ENCODE peak calls at places on chromosomes 13 and 19, in seven cellular contexts. One of them, this sample, is unnamed.

GRCh38 chr13:113297370-113297871 is 382 bp downstream of the LAMP1 start:
- DNase-seq in SJSA1: peak; percentile 22
- DNase-seq in mucosa of descending colon: no peak
- DNase-seq in OCI-LY7: no peak
- DNase-seq in tibial artery: no peak
- DNase-seq in Peyer's patch: peak; percentile 62
- DNase-seq in CD4-positive, CD25-positive, alpha-beta regulatory T cell: peak; percentile 37
- DNase-seq in this sample: no peak

GRCh38 chr19:15154002-15154612 is 46.7 kb downstream of the NOTCH3 start:
- DNase-seq in CD4-positive, CD25-positive, alpha-beta regulatory T cell: no peak
- DNase-seq in tibial artery: no peak
- DNase-seq in OCI-LY7: peak; percentile 55
- DNase-seq in mucosa of descending colon: peak; percentile 39
- DNase-seq in Peyer's patch: peak; percentile 57
- DNase-seq in SJSA1: peak; percentile 42
- DNase-seq in this sample: peak; percentile 62

GRCh38 chr13:113043931-113044330 is 61.7 kb upstream of the F7 start:
- DNase-seq in SJSA1: no peak
- DNase-seq in Peyer's patch: no peak
- DNase-seq in tibial artery: no peak
- DNase-seq in OCI-LY7: no peak
- DNase-seq in mucosa of descending colon: no peak
- DNase-seq in CD4-positive, CD25-positive, alpha-beta regulatory T cell: no peak
- DNase-seq in this sample: no peak

GRCh38 chr19:43527860-43528622 is 1.0 kb upstream of the ETHE1 start:
- DNase-seq in CD4-positive, CD25-positive, alpha-beta regulatory T cell: no peak
- DNase-seq in SJSA1: no peak
- DNase-seq in mucosa of descending colon: peak; percentile 57
- DNase-seq in Peyer's patch: peak; percentile 66
- DNase-seq in tibial artery: peak; percentile 57
- DNase-seq in OCI-LY7: no peak
- DNase-seq in this sample: no peak

GRCh38 chr13:26446751-26447150 is 110.7 kb upstream of the WASF3 start:
- DNase-seq in Peyer's patch: no peak
- DNase-seq in tibial artery: no peak
- DNase-seq in CD4-positive, CD25-positive, alpha-beta regulatory T cell: no peak
- DNase-seq in SJSA1: no peak
- DNase-seq in OCI-LY7: no peak
- DNase-seq in mucosa of descending colon: no peak
- DNase-seq in this sample: no peak

GRCh38 chr13:36193151-36193855 is 21.1 kb downstream of the SOHLH2 start:
- DNase-seq in CD4-positive, CD25-positive, alpha-beta regulatory T cell: no peak
- DNase-seq in SJSA1: peak; percentile 77
- DNase-seq in mucosa of descending colon: no peak
- DNase-seq in Peyer's patch: no peak
- DNase-seq in OCI-LY7: no peak
- DNase-seq in tibial artery: no peak
- DNase-seq in this sample: no peak

GRCh38 chr19:36140289-36141038 is 598 bp downstream of the CAPNS1 start:
- DNase-seq in CD4-positive, CD25-positive, alpha-beta regulatory T cell: peak; percentile 52
- DNase-seq in Peyer's patch: peak; percentile 72
- DNase-seq in tibial artery: peak; percentile 41
- DNase-seq in mucosa of descending colon: peak; percentile 72
- DNase-seq in SJSA1: peak; percentile 45
- DNase-seq in OCI-LY7: peak; percentile 82
- DNase-seq in this sample: peak; percentile 58

GRCh38 chr13:113291997-113292862 is 4.8 kb upstream of the LAMP1 start:
- DNase-seq in Peyer's patch: no peak
- DNase-seq in SJSA1: no peak
- DNase-seq in mucosa of descending colon: no peak
- DNase-seq in OCI-LY7: no peak
- DNase-seq in tibial artery: no peak
- DNase-seq in CD4-positive, CD25-positive, alpha-beta regulatory T cell: no peak
- DNase-seq in this sample: peak; percentile 36

GRCh38 chr19:16012552-16012951 is 63.7 kb upstream of the TPM4 start:
- DNase-seq in tibial artery: no peak
- DNase-seq in OCI-LY7: no peak
- DNase-seq in mucosa of descending colon: no peak
- DNase-seq in CD4-positive, CD25-positive, alpha-beta regulatory T cell: no peak
- DNase-seq in Peyer's patch: no peak
- DNase-seq in SJSA1: no peak
- DNase-seq in this sample: no peak

GRCh38 chr13:33191425-33192221 is 93.9 kb downstream of the STARD13 start:
- DNase-seq in OCI-LY7: no peak
- DNase-seq in CD4-positive, CD25-positive, alpha-beta regulatory T cell: no peak
- DNase-seq in mucosa of descending colon: no peak
- DNase-seq in Peyer's patch: no peak
- DNase-seq in SJSA1: peak; percentile 72
- DNase-seq in tibial artery: no peak
- DNase-seq in this sample: no peak

DNA sequence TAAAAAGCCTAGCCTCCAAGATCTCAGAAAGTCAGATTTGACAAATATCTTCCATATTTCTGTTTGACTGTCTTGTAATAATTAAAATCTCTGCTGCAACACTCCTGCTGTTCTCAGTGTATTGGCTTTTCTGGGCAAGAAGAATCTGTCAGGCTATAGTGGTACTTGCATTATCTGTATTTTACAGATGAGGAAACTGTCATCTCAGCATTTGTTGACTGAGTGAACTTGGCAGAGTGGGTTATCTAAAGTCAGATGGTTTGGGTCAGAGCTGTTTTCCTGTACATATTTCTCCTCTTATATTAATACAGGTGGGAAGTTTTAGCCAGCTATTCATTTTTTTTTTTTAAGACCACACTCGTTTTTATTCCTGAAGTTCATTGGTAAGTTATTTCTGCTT is 1378.2 kb upstream of the PCDH20 start:
- DNase-seq in CD4-positive, CD25-positive, alpha-beta regulatory T cell: no peak
- DNase-seq in Peyer's patch: no peak
- DNase-seq in mucosa of descending colon: no peak
- DNase-seq in tibial artery: no peak
- DNase-seq in SJSA1: no peak
- DNase-seq in OCI-LY7: no peak
- DNase-seq in this sample: no peak
- H3K36me3 ChIP-seq in CD4-positive, CD25-positive, alpha-beta regulatory T cell: no peaks in the 10 kb centered on the region
- H3K36me3 ChIP-seq in Peyer's patch: no peaks in the 10 kb centered on the region
- H3K36me3 ChIP-seq in mucosa of descending colon: no peaks in the 10 kb centered on the region
- H3K36me3 ChIP-seq in tibial artery: no peaks in the 10 kb centered on the region
- H3K36me3 ChIP-seq in SJSA1: no peaks in the 10 kb centered on the region
- H3K36me3 ChIP-seq in OCI-LY7: no peaks in the 10 kb centered on the region
- H3K36me3 ChIP-seq in this sample: no peaks in the 10 kb centered on the region

DNA sequence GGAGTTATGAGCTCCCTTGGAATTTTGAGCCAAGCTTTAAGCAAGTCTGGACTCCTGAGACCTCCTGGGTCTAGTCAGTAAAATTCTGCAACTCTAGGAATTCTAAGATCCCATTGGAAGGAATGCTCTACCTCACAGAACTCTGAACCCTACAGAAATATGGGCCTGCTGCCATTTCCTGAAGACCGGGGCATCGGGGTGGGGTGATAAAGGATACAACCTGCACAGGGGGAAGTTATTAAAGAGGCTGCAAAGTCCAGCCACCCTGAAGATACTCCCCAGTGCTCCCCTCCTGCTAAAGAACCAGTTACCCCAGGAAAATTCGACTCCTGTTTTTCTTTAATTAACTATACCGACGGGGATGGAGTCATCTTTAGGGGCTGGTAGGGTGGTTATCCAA is 2.4 kb upstream of the PPP1R37 start:
- DNase-seq in SJSA1: no peak
- DNase-seq in tibial artery: no peak
- DNase-seq in Peyer's patch: peak; percentile 56
- DNase-seq in mucosa of descending colon: no peak
- DNase-seq in CD4-positive, CD25-positive, alpha-beta regulatory T cell: no peak
- DNase-seq in OCI-LY7: no peak
- DNase-seq in this sample: no peak
- H3K36me3 ChIP-seq in SJSA1: peaks cover 45% of the 10 kb centered on the region
- H3K36me3 ChIP-seq in tibial artery: peaks cover 9% of the 10 kb centered on the region
- H3K36me3 ChIP-seq in Peyer's patch: no peaks in the 10 kb centered on the region
- H3K36me3 ChIP-seq in mucosa of descending colon: peaks cover 4% of the 10 kb centered on the region
- H3K36me3 ChIP-seq in CD4-positive, CD25-positive, alpha-beta regulatory T cell: peaks cover 3% of the 10 kb centered on the region
- H3K36me3 ChIP-seq in OCI-LY7: peaks cover 60% of the 10 kb centered on the region
- H3K36me3 ChIP-seq in this sample: no peaks in the 10 kb centered on the region

DNA sequence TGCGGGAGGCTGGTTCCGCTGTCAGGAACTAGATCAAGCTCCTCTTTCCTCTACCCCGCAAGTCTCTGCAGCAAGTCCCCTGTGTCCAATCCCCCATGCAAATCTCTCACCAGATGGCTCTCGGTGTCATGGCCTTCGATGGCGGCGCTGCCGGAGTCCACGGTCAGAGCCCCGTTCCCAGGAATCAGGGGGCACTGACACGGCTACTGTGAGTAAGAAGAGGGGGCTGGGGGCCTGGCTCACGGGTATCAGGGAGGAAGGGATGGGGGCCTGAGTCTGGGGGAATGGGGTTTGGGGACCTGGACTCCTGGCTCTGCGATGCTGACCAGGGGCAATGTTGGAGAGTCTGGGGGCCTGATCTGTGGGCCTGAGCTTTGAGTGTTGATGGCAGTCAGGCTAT is 4.0 kb downstream of the SCAF1 start:
- DNase-seq in CD4-positive, CD25-positive, alpha-beta regulatory T cell: no peak
- DNase-seq in OCI-LY7: no peak
- DNase-seq in Peyer's patch: no peak
- DNase-seq in tibial artery: no peak
- DNase-seq in mucosa of descending colon: no peak
- DNase-seq in SJSA1: no peak
- DNase-seq in this sample: no peak
- H3K36me3 ChIP-seq in CD4-positive, CD25-positive, alpha-beta regulatory T cell: peaks cover 34% of the 10 kb centered on the region
- H3K36me3 ChIP-seq in OCI-LY7: peaks cover 41% of the 10 kb centered on the region
- H3K36me3 ChIP-seq in Peyer's patch: no peaks in the 10 kb centered on the region
- H3K36me3 ChIP-seq in tibial artery: peaks cover 63% of the 10 kb centered on the region
- H3K36me3 ChIP-seq in mucosa of descending colon: peaks cover 5% of the 10 kb centered on the region
- H3K36me3 ChIP-seq in SJSA1: peaks cover 66% of the 10 kb centered on the region
- H3K36me3 ChIP-seq in this sample: peaks cover 24% of the 10 kb centered on the region

GRCh38 chr19:5865772-5866171 is 4.6 kb downstream of the FUT5 start:
- DNase-seq in OCI-LY7: no peak
- DNase-seq in CD4-positive, CD25-positive, alpha-beta regulatory T cell: no peak
- DNase-seq in tibial artery: no peak
- DNase-seq in SJSA1: no peak
- DNase-seq in Peyer's patch: no peak
- DNase-seq in mucosa of descending colon: no peak
- DNase-seq in this sample: no peak

GRCh38 chr19:5864725-5865486 is 5.4 kb downstream of the FUT5 start:
- DNase-seq in Peyer's patch: no peak
- DNase-seq in OCI-LY7: no peak
- DNase-seq in mucosa of descending colon: no peak
- DNase-seq in SJSA1: no peak
- DNase-seq in tibial artery: no peak
- DNase-seq in CD4-positive, CD25-positive, alpha-beta regulatory T cell: no peak
- DNase-seq in this sample: no peak

GRCh38 chr19:5870986-5871394 is 650 bp upstream of the FUT5 start:
- DNase-seq in mucosa of descending colon: no peak
- DNase-seq in OCI-LY7: no peak
- DNase-seq in Peyer's patch: no peak
- DNase-seq in tibial artery: no peak
- DNase-seq in SJSA1: no peak
- DNase-seq in CD4-positive, CD25-positive, alpha-beta regulatory T cell: no peak
- DNase-seq in this sample: peak; percentile 42

GRCh38 chr19:5864013-5864720 is 6.2 kb downstream of the FUT5 start:
- DNase-seq in OCI-LY7: no peak
- DNase-seq in mucosa of descending colon: no peak
- DNase-seq in Peyer's patch: no peak
- DNase-seq in tibial artery: no peak
- DNase-seq in CD4-positive, CD25-positive, alpha-beta regulatory T cell: no peak
- DNase-seq in SJSA1: no peak
- DNase-seq in this sample: no peak

GRCh38 chr19:5867201-5868136 is 2.9 kb downstream of the FUT5 start:
- DNase-seq in CD4-positive, CD25-positive, alpha-beta regulatory T cell: no peak
- DNase-seq in SJSA1: no peak
- DNase-seq in tibial artery: no peak
- DNase-seq in mucosa of descending colon: no peak
- DNase-seq in Peyer's patch: no peak
- DNase-seq in OCI-LY7: no peak
- DNase-seq in this sample: no peak
- H3K36me3 ChIP-seq in CD4-positive, CD25-positive, alpha-beta regulatory T cell: no peaks in the 10 kb centered on the region
- H3K36me3 ChIP-seq in SJSA1: no peaks in the 10 kb centered on the region
- H3K36me3 ChIP-seq in tibial artery: no peaks in the 10 kb centered on the region
- H3K36me3 ChIP-seq in mucosa of descending colon: no peaks in the 10 kb centered on the region
- H3K36me3 ChIP-seq in Peyer's patch: no peaks in the 10 kb centered on the region
- H3K36me3 ChIP-seq in OCI-LY7: no peaks in the 10 kb centered on the region
- H3K36me3 ChIP-seq in this sample: no peaks in the 10 kb centered on the region

DNA sequence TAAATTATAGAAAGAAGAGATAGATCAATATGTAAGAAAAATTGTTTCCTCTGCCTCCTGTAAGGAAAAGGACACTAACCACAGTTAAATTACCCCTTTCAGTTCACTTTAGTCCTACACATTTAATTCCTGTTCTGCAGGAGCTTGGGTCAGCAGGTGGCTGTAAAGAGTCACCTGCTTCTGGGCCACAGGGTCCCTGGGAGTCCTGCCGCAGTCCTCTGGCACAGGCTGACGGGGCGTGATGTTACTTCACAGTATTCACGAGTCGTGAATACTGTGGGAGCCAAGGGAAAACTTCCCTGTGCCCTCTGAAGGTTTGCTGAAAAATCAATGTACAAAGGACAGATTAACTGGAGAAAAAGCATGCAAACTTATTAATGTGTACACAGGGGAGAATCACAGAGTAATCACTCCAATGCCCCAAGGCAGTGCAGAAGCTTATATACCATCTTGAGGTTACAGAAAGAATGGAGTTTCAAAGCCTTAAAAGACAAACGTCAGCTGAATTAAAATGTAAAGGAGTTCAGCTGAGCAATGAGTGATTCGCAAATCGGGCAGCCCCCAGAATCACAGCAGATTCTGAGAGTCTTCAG is 125.8 kb upstream of the TMTC4 start:
- DNase-seq in OCI-LY7: no peak
- DNase-seq in mucosa of descending colon: no peak
- DNase-seq in CD4-positive, CD25-positive, alpha-beta regulatory T cell: no peak
- DNase-seq in tibial artery: no peak
- DNase-seq in SJSA1: no peak
- DNase-seq in Peyer's patch: no peak
- DNase-seq in this sample: no peak
- H3K36me3 ChIP-seq in OCI-LY7: no peaks in the 10 kb centered on the region
- H3K36me3 ChIP-seq in mucosa of descending colon: no peaks in the 10 kb centered on the region
- H3K36me3 ChIP-seq in CD4-positive, CD25-positive, alpha-beta regulatory T cell: no peaks in the 10 kb centered on the region
- H3K36me3 ChIP-seq in tibial artery: no peaks in the 10 kb centered on the region
- H3K36me3 ChIP-seq in SJSA1: no peaks in the 10 kb centered on the region
- H3K36me3 ChIP-seq in Peyer's patch: no peaks in the 10 kb centered on the region
- H3K36me3 ChIP-seq in this sample: no peaks in the 10 kb centered on the region